ENCODE peak calls at places on chromosomes 1 and 21, in eight cellular contexts. O, W, J, P, F, Q, Z and B are unnamed samples.

GRCh38 chr1:202765726-202766125 is 42.5 kb downstream of the KDM5B start:
- DNase-seq in Q (no peak), J (no peak), O (no peak), P (no peak), W (no peak), Z (no peak), F (no peak), B (peak; percentile 63)

GRCh38 chr1:187514110-187514509 is 685.4 kb downstream of the PLA2G4A start:
- DNase-seq in P (no peak), O (no peak), J (no peak), Q (no peak), Z (no peak), F (no peak), W (no peak), B (no peak)

GRCh38 chr1:43708006-43708412 is 673 bp downstream of the ST3GAL3 start:
- DNase-seq in P (no peak), W (no peak), F (peak; percentile 57), O (no peak), J (no peak), Q (no peak), Z (no peak), B (peak; percentile 57)

GRCh38 chr1:36739703-36740289 is 257.1 kb upstream of the CSF3R start:
- DNase-seq in O (no peak), Q (peak; percentile 49), F (no peak), W (no peak), P (no peak), J (no peak), Z (no peak), B (no peak)

GRCh38 chr1:81912383-81912782 is 111.6 kb downstream of the ADGRL2 start:
- DNase-seq in O (no peak), Z (no peak), F (no peak), Q (no peak), W (no peak), J (no peak), P (no peak), B (no peak)

GRCh38 chr1:41661428-41662060 is 177.1 kb upstream of the EDN2 start:
- DNase-seq in W (no peak), J (no peak), F (no peak), P (no peak), Z (peak; percentile 54), O (no peak), Q (peak; percentile 74), B (no peak)

GRCh38 chr1:44316231-44316759 is 38.8 kb downstream of the ERI3 start:
- DNase-seq in P (no peak), F (no peak), O (no peak), Z (no peak), Q (peak; percentile 63), J (peak; percentile 9), W (no peak), B (no peak)

GRCh38 chr1:109918077-109918606 is 7.5 kb downstream of the CSF1 start:
- DNase-seq in Q (peak; percentile 65), P (no peak), F (no peak), Z (no peak), W (no peak), O (no peak), J (no peak), B (no peak)

GRCh38 chr1:92259350-92259749 is 39.4 kb downstream of the GLMN start:
- DNase-seq in P (no peak), W (no peak), F (no peak), J (no peak), Q (no peak), O (no peak), Z (no peak), B (peak; percentile 16)

GRCh38 chr1:93528416-93528815 is 80.5 kb downstream of the FNBP1L start:
- DNase-seq in O (peak; percentile 12), Z (no peak), W (no peak), J (no peak), Q (no peak), F (no peak), P (no peak), B (no peak)

GRCh38 chr1:100528861-100529260 is 9.1 kb upstream of the GPR88 start:
- DNase-seq in Z (peak; percentile 21), P (no peak), J (no peak), W (no peak), O (no peak), Q (no peak), F (no peak), B (peak; percentile 64)

GRCh38 chr1:165408518-165408917 is 36.4 kb downstream of the RXRG start:
- DNase-seq in O (no peak), Q (peak; percentile 81), J (peak; percentile 43), P (no peak), F (peak; percentile 23), Z (no peak), W (no peak), B (peak; percentile 37)

GRCh38 chr1:203644661-203645510 is 18.3 kb downstream of the ATP2B4 start:
- DNase-seq in F (no peak), Z (peak; percentile 79), W (no peak), O (no peak), Q (peak; percentile 64), J (no peak), P (no peak), B (peak; percentile 79)

GRCh38 chr21:34908424-34909055 is 140.6 kb downstream of the RUNX1 start:
- DNase-seq in J (peak; percentile 35), Q (peak; percentile 70), O (peak; percentile 92), Z (peak; percentile 21), P (no peak), F (no peak), W (no peak), B (no peak)

GRCh38 chr1:169487561-169487960 is 1.8 kb upstream of the SLC19A2 start:
- DNase-seq in P (no peak), O (no peak), F (no peak), Q (no peak), J (no peak), W (no peak), Z (no peak), B (no peak)

GRCh38 chr1:54244655-54245054 is 44.7 kb downstream of the MRPL37 start:
- DNase-seq in O (no peak), F (no peak), J (no peak), Q (no peak), Z (no peak), P (no peak), W (no peak), B (no peak)

GRCh38 chr1:179529482-179529881 is 46.3 kb downstream of the NPHS2 start:
- DNase-seq in F (peak; percentile 26), O (no peak), Q (peak; percentile 58), J (no peak), Z (no peak), W (no peak), P (no peak), B (no peak)

GRCh38 chr1:57489342-57490036 is 65.6 kb upstream of the DAB1 start:
- DNase-seq in W (no peak), Z (peak; percentile 57), J (no peak), O (no peak), P (no peak), F (no peak), Q (no peak), B (peak; percentile 91)

GRCh38 chr1:37392051-37392450 is 82.3 kb upstream of the ZC3H12A start:
- DNase-seq in P (no peak), W (no peak), Q (no peak), O (no peak), F (no peak), Z (no peak), J (no peak), B (no peak)

GRCh38 chr1:163509126-163509525 is 187.4 kb downstream of the NUF2 start:
- DNase-seq in O (no peak), W (no peak), J (no peak), Z (no peak), P (no peak), F (no peak), Q (no peak), B (no peak)

GRCh38 chr1:187725216-187725615 is 896.5 kb downstream of the PLA2G4A start:
- DNase-seq in J (no peak), Q (no peak), W (no peak), O (no peak), F (no peak), P (no peak), Z (no peak), B (no peak)

GRCh38 chr1:20732071-20732587 is 374 bp downstream of the SH2D5 start:
- DNase-seq in O (peak; percentile 34), P (peak; percentile 39), F (peak; percentile 86), Q (peak; percentile 94), J (peak; percentile 63), Z (peak; percentile 95), W (no peak), B (peak; percentile 81)

GRCh38 chr21:38531610-38532009 is 33.3 kb upstream of the ERG start:
- DNase-seq in J (no peak), Z (peak; percentile 79), Q (no peak), P (no peak), O (no peak), F (no peak), W (no peak), B (no peak)

GRCh38 chr1:101188311-101188710 is 48.5 kb upstream of the S1PR1 start:
- DNase-seq in P (no peak), W (no peak), J (no peak), Q (no peak), O (no peak), Z (no peak), F (no peak), B (peak; percentile 65)

GRCh38 chr1:234554478-234555311 is 55.3 kb downstream of the IRF2BP2 start:
- DNase-seq in O (no peak), Q (peak; percentile 29), J (no peak), P (no peak), Z (no peak), W (no peak), F (no peak), B (no peak)

GRCh38 chr21:45333583-45334121 is 46.0 kb upstream of the POFUT2 start:
- DNase-seq in F (no peak), P (no peak), O (no peak), J (no peak), W (no peak), Z (no peak), Q (peak; percentile 77), B (peak; percentile 57)

GRCh38 chr1:12121212-12122000 is 45.4 kb upstream of the TNFRSF1B start:
- DNase-seq in F (no peak), W (no peak), J (no peak), Z (no peak), P (no peak), Q (no peak), O (no peak), B (peak; percentile 97)

GRCh38 chr1:223180803-223181321 is 37.8 kb upstream of the TLR5 start:
- DNase-seq in O (no peak), P (no peak), J (no peak), Q (no peak), Z (peak; percentile 72), F (no peak), W (no peak), B (no peak)

GRCh38 chr1:47708658-47709301 is 270.9 kb downstream of the FOXD2 start:
- DNase-seq in F (peak; percentile 76), P (no peak), W (no peak), Q (peak; percentile 93), O (no peak), J (peak; percentile 22), Z (no peak), B (no peak)

GRCh38 chr21:17622018-17622417 is 9.3 kb upstream of the BTG3 start:
- DNase-seq in J (no peak), Q (no peak), F (no peak), Z (no peak), W (no peak), P (no peak), O (no peak), B (no peak)

GRCh38 chr1:55893155-55893554 is 678.0 kb upstream of the USP24 start:
- DNase-seq in O (peak; percentile 1), W (no peak), Z (no peak), J (peak; percentile 11), F (no peak), Q (no peak), P (no peak), B (peak; percentile 61)